ENCODE peak calls at places on chromosome 20, in four cellular contexts. Z, Q, A and E are unnamed samples.

GRCh38 chr20:43749734-43750294 is 23.0 kb upstream of the GTSF1L start:
- DNase-seq in Z (peak), Q (peak), A (peak), E (peak)

GRCh38 chr20:36199293-36200257 is 36.7 kb upstream of the AAR2 start:
- DNase-seq in Z (peak), Q (peak), A (peak), E (peak)

GRCh38 chr20:13856356-13856755 is 71.5 kb downstream of the NDUFAF5 start:
- DNase-seq in Z (no peak), Q (no peak), A (no peak), E (no peak)

GRCh38 chr20:51462566-51463276 is 79.8 kb downstream of the NFATC2 start:
- DNase-seq in Z (peak), Q (peak), A (no peak), E (no peak)

GRCh38 chr20:62914970-62915457 is 11.3 kb downstream of the DIDO1 start:
- DNase-seq in Z (peak), Q (peak), A (peak), E (peak)

GRCh38 chr20:8094845-8095244 is 37.2 kb upstream of the PLCB1 start:
- DNase-seq in Z (peak), Q (peak), A (no peak), E (no peak)

GRCh38 chr20:20505554-20505953 is 137.7 kb downstream of the INSM1 start:
- DNase-seq in Z (no peak), Q (no peak), A (no peak), E (peak)

GRCh38 chr20:6265204-6265904 is 142.5 kb upstream of the FERMT1 start:
- DNase-seq in Z (peak), Q (peak), A (no peak), E (no peak)

GRCh38 chr20:58432190-58432954 is 43.3 kb downstream of the VAPB start:
- DNase-seq in Z (peak), Q (peak), A (no peak), E (no peak)

GRCh38 chr20:44039147-44039546 is 124.5 kb downstream of the TOX2 start:
- DNase-seq in Z (no peak), Q (no peak), A (no peak), E (no peak)

GRCh38 chr20:44776977-44777376 is 31.3 kb downstream of the KCNK15 start:
- DNase-seq in Z (peak), Q (peak), A (no peak), E (peak)

GRCh38 chr20:50837532-50838321 is 42.9 kb downstream of the BCAS4 start:
- DNase-seq in Z (peak), Q (peak), A (no peak), E (no peak)

GRCh38 chr20:63830821-63831593 is at the start of gene ZBTB46:
- DNase-seq in Z (peak), Q (peak), A (no peak), E (peak)

GRCh38 chr20:64102647-64103354 is 4.6 kb downstream of the NPBWR2 start:
- DNase-seq in Z (no peak), Q (no peak), A (peak), E (no peak)

GRCh38 chr20:62831361-62831788 is 14.5 kb downstream of the COL9A3 start:
- DNase-seq in Z (no peak), Q (no peak), A (no peak), E (no peak)

GRCh38 chr20:2872304-2873009 is 824 bp upstream of the PTPRA start:
- DNase-seq in Z (peak), Q (peak), A (peak), E (peak)

GRCh38 chr20:58692579-58693225 is at the start of gene NPEPL1:
- DNase-seq in Z (peak), Q (peak), A (no peak), E (peak)

GRCh38 chr20:7113577-7114466 is 346.3 kb downstream of the BMP2 start:
- DNase-seq in Z (peak), Q (peak), A (peak), E (peak)

GRCh38 chr20:59007758-59008511 is 881 bp upstream of the CTSZ start:
- DNase-seq in Z (no peak), Q (no peak), A (no peak), E (no peak)

GRCh38 chr20:12927489-12927888 is 81.3 kb upstream of the SPTLC3 start:
- DNase-seq in Z (no peak), Q (peak), A (no peak), E (no peak)

GRCh38 chr20:40766790-40767529 is 77.9 kb upstream of the MAFB start:
- DNase-seq in Z (no peak), Q (no peak), A (no peak), E (no peak)

GRCh38 chr20:22572491-22572890 is 11.9 kb downstream of the FOXA2 start:
- DNase-seq in Z (no peak), Q (no peak), A (no peak), E (no peak)

GRCh38 chr20:34582911-34583310 is 24.4 kb downstream of the MAP1LC3A start:
- DNase-seq in Z (peak), Q (peak), A (no peak), E (no peak)

GRCh38 chr20:54704032-54704635 is 228.7 kb downstream of the DOK5 start:
- DNase-seq in Z (no peak), Q (no peak), A (no peak), E (no peak)
- H2AFZ ChIP-seq in Z (no peak), Q (no peak), A (no peak), E (no peak)

DNA sequence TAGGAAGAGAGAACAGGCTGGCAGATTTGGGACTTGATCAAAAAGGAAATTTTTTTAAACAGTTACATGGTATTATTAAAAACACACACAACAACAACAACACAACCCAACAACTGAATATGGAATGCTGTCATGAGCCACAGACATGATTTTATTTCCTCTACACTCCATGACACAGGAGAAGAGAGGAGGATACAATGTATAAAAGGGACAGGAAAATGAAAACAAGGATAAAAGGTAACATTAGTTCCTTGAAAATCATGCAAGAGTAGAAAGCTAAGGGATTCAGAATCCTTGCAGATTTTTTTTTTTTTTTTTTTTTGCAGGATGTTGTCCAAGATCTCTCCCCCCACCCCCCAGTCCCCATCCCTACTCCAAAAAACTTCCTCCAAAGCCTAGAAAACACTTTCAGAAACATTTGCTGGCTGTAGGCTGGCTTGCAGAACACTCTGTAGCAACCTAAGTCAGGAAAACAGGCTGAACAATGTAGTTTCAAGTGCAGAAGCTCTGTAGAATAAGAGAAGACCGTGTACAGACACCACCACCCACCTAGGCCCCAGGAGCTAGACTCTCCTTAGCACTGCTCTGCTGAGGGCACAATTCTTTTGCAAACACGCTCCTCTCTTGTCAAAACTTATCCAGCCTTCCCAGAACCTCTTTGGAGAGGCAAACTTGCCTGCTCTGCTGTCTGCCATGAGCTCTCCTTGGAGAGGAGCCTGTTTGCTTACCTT is 845 bp downstream of the ZMYND8 start:
- DNase-seq in Z (no peak), Q (no peak), A (no peak), E (peak)
- H2AFZ ChIP-seq in Z (no peak), Q (no peak), A (no peak), E (peak)

GRCh38 chr20:16902657-16903056 is 154.5 kb downstream of the OTOR start:
- DNase-seq in Z (no peak), Q (no peak), A (no peak), E (no peak)

GRCh38 chr20:16904751-16905150 is 156.6 kb downstream of the OTOR start:
- DNase-seq in Z (no peak), Q (no peak), A (no peak), E (no peak)
- H2AFZ ChIP-seq in Z (no peak), Q (no peak), A (no peak), E (no peak)

DNA sequence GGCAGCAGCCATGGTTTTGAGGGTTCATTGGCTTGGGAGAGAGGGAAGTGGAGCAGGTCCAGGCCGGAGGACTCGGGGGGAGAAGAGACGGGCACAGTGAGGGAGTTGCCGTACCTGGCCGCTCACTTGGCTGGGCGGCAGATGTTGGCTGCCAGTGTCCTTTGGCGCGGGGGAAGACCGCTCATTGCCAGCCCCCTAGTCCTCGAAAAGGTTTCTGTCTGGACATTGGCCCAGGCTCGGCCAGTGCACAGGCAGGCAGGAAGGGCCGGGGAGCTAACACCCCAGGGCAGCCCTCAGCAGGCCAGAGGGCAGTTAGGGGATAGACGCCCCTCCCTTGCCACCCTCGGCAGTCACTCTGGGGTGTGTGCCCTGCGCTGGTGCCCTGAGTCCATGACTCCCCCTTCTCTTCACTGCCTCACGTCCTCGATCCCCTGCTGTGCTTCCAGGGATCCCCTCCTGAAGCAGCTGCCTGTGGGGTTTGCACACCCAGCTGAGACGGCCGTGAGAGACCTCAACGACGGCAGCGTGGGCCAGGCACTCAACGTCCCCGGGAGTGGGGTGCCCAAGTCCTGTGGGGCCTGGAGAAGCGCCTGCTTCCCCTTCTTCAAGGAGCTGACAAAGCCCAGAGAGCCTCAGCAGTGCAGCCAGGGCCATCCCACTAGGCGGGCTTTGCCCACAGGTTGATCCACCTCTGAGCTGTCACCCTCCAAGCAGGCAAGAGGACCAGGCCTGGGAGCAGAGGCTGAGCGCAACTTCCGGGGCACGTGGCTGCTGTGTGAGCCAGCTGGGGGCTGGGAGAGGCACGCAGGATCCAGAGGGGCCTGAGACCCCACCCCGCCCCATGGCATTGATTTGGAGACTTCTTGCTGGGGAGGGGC is 20.4 kb downstream of the RBM38 start:
- DNase-seq in Z (no peak), Q (no peak), A (no peak), E (no peak)
- H2AFZ ChIP-seq in Z (no peak), Q (peak), A (no peak), E (no peak)

GRCh38 chr20:49603209-49603627 is 35.3 kb upstream of the PTGIS start:
- DNase-seq in Z (peak), Q (peak), A (peak), E (no peak)

GRCh38 chr20:49599746-49600113 is 31.8 kb upstream of the PTGIS start:
- DNase-seq in Z (no peak), Q (no peak), A (no peak), E (no peak)

GRCh38 chr20:49597825-49598395 is 30.0 kb upstream of the PTGIS start:
- DNase-seq in Z (no peak), Q (no peak), A (no peak), E (no peak)

GRCh38 chr20:49601153-49601924 is 33.4 kb upstream of the PTGIS start:
- DNase-seq in Z (no peak), Q (no peak), A (no peak), E (no peak)

DNA sequence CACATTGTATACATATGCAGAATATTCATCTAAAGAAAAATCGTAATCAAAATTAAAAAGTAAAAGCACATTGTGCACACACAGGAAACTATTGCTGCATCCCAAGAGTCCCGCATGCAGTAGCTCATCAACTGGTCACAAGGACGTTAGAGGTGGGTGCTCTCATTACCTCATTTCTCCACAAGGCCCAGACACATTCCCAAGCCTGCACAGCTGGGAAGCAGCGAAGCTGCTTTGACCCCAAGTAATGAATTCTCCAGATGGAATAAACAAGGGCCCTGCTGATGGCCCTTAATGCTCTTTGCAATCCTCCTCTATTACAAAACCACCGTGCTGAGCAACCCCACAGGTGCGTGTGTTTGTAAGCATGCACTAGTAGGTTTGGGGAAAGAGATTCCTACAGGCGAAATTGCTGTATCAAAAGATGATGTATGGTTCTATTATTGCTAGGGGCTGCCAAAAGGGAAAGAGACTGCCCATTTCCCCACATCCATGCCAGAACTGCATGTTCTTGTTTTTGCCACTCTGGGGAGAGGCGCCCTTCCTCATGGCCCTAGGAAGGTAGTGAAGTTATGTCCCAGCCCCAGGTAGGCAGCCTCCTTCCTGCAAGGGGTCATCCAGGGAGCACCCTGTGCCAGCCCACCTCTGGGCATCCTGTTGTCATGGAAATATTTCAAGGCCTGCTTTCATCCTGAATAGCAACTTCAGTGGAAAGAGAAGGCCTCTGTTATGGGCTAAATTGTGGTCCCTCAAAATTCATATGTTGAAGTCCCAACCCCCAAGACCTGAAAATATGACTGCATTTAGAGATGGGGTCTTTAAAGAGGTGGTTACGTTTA is 34.7 kb upstream of the PTGIS start:
- DNase-seq in Z (no peak), Q (peak), A (no peak), E (no peak)
- H2AFZ ChIP-seq in Z (no peak), Q (peak), A (no peak), E (no peak)

GRCh38 chr20:10319855-10320254 is 101.2 kb downstream of the SNAP25 start:
- DNase-seq in Z (no peak), Q (no peak), A (no peak), E (no peak)
- H2AFZ ChIP-seq in Z (no peak), Q (no peak), A (no peak), E (no peak)

DNA sequence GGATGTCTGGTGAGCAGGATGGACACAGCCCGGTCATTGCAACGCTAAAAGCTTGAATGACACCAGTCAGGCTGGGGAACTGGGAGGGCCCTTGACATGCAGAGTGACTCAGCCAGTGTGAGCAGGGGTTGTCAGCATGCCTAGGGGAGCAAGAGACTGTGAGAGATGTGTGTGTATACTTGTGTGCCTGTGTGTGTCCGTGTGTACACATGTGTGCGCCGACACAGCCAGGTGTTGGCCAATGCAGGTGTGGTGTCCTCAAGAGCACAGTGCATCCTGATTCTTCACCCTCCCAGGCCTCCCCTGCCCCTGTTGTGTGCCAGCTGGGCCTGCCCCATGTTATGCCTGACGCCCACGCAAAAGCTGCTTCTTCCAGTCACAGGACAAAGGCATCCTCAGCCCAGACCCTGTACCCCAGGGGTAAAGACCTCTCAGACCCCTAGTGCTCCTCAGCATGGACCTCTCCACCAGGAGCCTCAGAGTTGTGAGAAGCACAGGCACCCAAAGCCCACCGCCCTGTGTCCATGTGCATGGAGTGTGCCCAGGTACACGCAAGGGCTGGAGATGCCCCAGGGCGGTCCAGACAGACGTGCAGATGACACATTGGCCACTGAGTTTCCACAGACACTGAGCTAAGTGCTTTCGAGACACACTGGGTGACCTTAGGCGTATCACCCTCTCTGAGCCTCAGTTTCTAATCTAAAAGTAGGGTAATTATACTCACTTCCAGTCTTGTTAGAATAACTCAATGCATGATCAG is 16.6 kb downstream of the NRSN2 start:
- DNase-seq in Z (no peak), Q (peak), A (no peak), E (no peak)
- H2AFZ ChIP-seq in Z (no peak), Q (peak), A (no peak), E (no peak)

DNA sequence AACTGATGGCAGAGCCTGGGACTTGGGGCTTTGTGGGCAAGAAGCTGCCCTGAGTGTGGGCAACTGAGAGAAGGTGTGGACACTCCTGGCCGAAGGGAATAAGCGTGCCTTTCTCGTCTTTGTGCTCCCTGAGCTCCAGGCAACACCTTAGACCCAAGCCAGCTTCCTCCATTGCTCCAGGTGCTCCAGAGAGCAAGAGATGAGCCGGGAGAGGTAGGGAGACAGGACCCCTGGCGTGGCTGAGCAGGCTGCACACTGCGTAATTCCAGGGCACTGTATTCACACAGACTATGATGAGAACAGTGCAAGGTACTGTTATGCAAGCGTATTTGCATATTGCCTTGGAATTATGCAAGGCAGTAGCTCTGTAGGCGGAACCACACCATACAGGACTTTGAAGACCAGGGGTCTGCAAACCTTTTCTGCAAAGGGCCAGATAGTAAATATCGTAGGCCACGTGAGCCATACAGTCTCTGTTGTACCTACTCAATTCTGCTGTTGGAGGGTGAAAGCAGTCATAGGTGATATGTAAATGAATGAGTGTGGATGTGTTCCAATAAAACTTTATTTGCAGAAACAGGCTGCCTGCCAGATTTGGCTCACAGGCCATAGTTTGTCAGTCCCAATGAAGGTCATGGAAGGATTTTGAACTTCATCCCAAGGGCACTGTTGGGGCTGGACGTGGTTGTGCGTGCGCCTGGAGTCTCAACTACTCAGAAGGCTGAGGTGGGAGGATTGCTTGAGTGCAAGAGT is 42.1 kb upstream of the FAM83D start:
- DNase-seq in Z (no peak), Q (no peak), A (no peak), E (no peak)
- H2AFZ ChIP-seq in Z (no peak), Q (no peak), A (no peak), E (no peak)